ENCODE peak calls at places on chromosomes 4 and X, in six cellular contexts. One of them, this sample, is unnamed.

GRCh38 chrX:123424546-123424945 is 240.5 kb downstream of the GRIA3 start:
- DNase-seq in NCI-H1694 treated with DMSO at 0.1 percent for 48 hours: no peak
- DNase-seq in lung: no peak
- DNase-seq in keratinocyte: no peak
- DNase-seq in activated CD4-positive, alpha-beta T cell treated with anti-CD3 and anti-CD28 coated beads, Interleukin-2, amount 50 U/mL, for 4 hours: no peak
- DNase-seq in GM19239: no peak
- DNase-seq in this sample: peak

GRCh38 chr4:126627255-126627654 is 1005.5 kb upstream of the INTU start:
- DNase-seq in NCI-H1694 treated with DMSO at 0.1 percent for 48 hours: peak
- DNase-seq in lung: no peak
- DNase-seq in keratinocyte: no peak
- DNase-seq in activated CD4-positive, alpha-beta T cell treated with anti-CD3 and anti-CD28 coated beads, Interleukin-2, amount 50 U/mL, for 4 hours: no peak
- DNase-seq in GM19239: no peak
- DNase-seq in this sample: peak

GRCh38 chrX:40746536-40746935 is 11.2 kb upstream of the MED14 start:
- DNase-seq in NCI-H1694 treated with DMSO at 0.1 percent for 48 hours: peak
- DNase-seq in lung: no peak
- DNase-seq in keratinocyte: no peak
- DNase-seq in activated CD4-positive, alpha-beta T cell treated with anti-CD3 and anti-CD28 coated beads, Interleukin-2, amount 50 U/mL, for 4 hours: no peak
- DNase-seq in GM19239: no peak
- DNase-seq in this sample: no peak

GRCh38 chrX:11929476-11929875 is 171.4 kb downstream of the MSL3 start:
- DNase-seq in NCI-H1694 treated with DMSO at 0.1 percent for 48 hours: no peak
- DNase-seq in lung: no peak
- DNase-seq in keratinocyte: no peak
- DNase-seq in activated CD4-positive, alpha-beta T cell treated with anti-CD3 and anti-CD28 coated beads, Interleukin-2, amount 50 U/mL, for 4 hours: no peak
- DNase-seq in GM19239: no peak
- DNase-seq in this sample: no peak

GRCh38 chrX:107827852-107828251 is 2.2 kb downstream of the MID2 start:
- DNase-seq in NCI-H1694 treated with DMSO at 0.1 percent for 48 hours: no peak
- DNase-seq in lung: no peak
- DNase-seq in keratinocyte: no peak
- DNase-seq in activated CD4-positive, alpha-beta T cell treated with anti-CD3 and anti-CD28 coated beads, Interleukin-2, amount 50 U/mL, for 4 hours: no peak
- DNase-seq in GM19239: no peak
- DNase-seq in this sample: no peak

GRCh38 chrX:1464282-1465131 is 11.8 kb upstream of the ASMTL start:
- DNase-seq in NCI-H1694 treated with DMSO at 0.1 percent for 48 hours: no peak
- DNase-seq in lung: peak
- DNase-seq in keratinocyte: no peak
- DNase-seq in activated CD4-positive, alpha-beta T cell treated with anti-CD3 and anti-CD28 coated beads, Interleukin-2, amount 50 U/mL, for 4 hours: no peak
- DNase-seq in GM19239: no peak
- DNase-seq in this sample: no peak

GRCh38 chr4:22019676-22020075 is 71.1 kb upstream of the KCNIP4 start:
- DNase-seq in NCI-H1694 treated with DMSO at 0.1 percent for 48 hours: no peak
- DNase-seq in lung: no peak
- DNase-seq in keratinocyte: no peak
- DNase-seq in activated CD4-positive, alpha-beta T cell treated with anti-CD3 and anti-CD28 coated beads, Interleukin-2, amount 50 U/mL, for 4 hours: no peak
- DNase-seq in GM19239: no peak
- DNase-seq in this sample: no peak

GRCh38 chr4:17811078-17811603 is 362 bp downstream of the NCAPG start:
- DNase-seq in NCI-H1694 treated with DMSO at 0.1 percent for 48 hours: no peak
- DNase-seq in lung: peak
- DNase-seq in keratinocyte: no peak
- DNase-seq in activated CD4-positive, alpha-beta T cell treated with anti-CD3 and anti-CD28 coated beads, Interleukin-2, amount 50 U/mL, for 4 hours: no peak
- DNase-seq in GM19239: no peak
- DNase-seq in this sample: no peak

GRCh38 chrX:53583571-53583970 is 102.9 kb downstream of the HUWE1 start:
- DNase-seq in NCI-H1694 treated with DMSO at 0.1 percent for 48 hours: no peak
- DNase-seq in lung: no peak
- DNase-seq in keratinocyte: no peak
- DNase-seq in activated CD4-positive, alpha-beta T cell treated with anti-CD3 and anti-CD28 coated beads, Interleukin-2, amount 50 U/mL, for 4 hours: no peak
- DNase-seq in GM19239: no peak
- DNase-seq in this sample: no peak

GRCh38 chr4:7960790-7961655 is 21.4 kb upstream of the AFAP1 start:
- DNase-seq in NCI-H1694 treated with DMSO at 0.1 percent for 48 hours: peak
- DNase-seq in lung: no peak
- DNase-seq in keratinocyte: no peak
- DNase-seq in activated CD4-positive, alpha-beta T cell treated with anti-CD3 and anti-CD28 coated beads, Interleukin-2, amount 50 U/mL, for 4 hours: peak
- DNase-seq in GM19239: no peak
- DNase-seq in this sample: peak

GRCh38 chr4:69656653-69657158 is 3.7 kb upstream of the UGT2A1 start:
- DNase-seq in NCI-H1694 treated with DMSO at 0.1 percent for 48 hours: no peak
- DNase-seq in lung: no peak
- DNase-seq in keratinocyte: no peak
- DNase-seq in activated CD4-positive, alpha-beta T cell treated with anti-CD3 and anti-CD28 coated beads, Interleukin-2, amount 50 U/mL, for 4 hours: no peak
- DNase-seq in GM19239: no peak
- DNase-seq in this sample: no peak

GRCh38 chr4:75849459-75849858 is 52.8 kb downstream of the PPEF2 start:
- DNase-seq in NCI-H1694 treated with DMSO at 0.1 percent for 48 hours: no peak
- DNase-seq in lung: no peak
- DNase-seq in keratinocyte: no peak
- DNase-seq in activated CD4-positive, alpha-beta T cell treated with anti-CD3 and anti-CD28 coated beads, Interleukin-2, amount 50 U/mL, for 4 hours: no peak
- DNase-seq in GM19239: no peak
- DNase-seq in this sample: no peak

GRCh38 chr4:166816901-166817300 is 417.4 kb downstream of the SPOCK3 start:
- DNase-seq in NCI-H1694 treated with DMSO at 0.1 percent for 48 hours: no peak
- DNase-seq in lung: no peak
- DNase-seq in keratinocyte: no peak
- DNase-seq in activated CD4-positive, alpha-beta T cell treated with anti-CD3 and anti-CD28 coated beads, Interleukin-2, amount 50 U/mL, for 4 hours: no peak
- DNase-seq in GM19239: no peak
- DNase-seq in this sample: no peak

GRCh38 chr4:119039779-119040178 is 95.9 kb upstream of the MYOZ2 start:
- DNase-seq in NCI-H1694 treated with DMSO at 0.1 percent for 48 hours: no peak
- DNase-seq in lung: no peak
- DNase-seq in keratinocyte: no peak
- DNase-seq in activated CD4-positive, alpha-beta T cell treated with anti-CD3 and anti-CD28 coated beads, Interleukin-2, amount 50 U/mL, for 4 hours: no peak
- DNase-seq in GM19239: no peak
- DNase-seq in this sample: peak

GRCh38 chr4:38069271-38069760 is 109.1 kb downstream of the PTTG2 start:
- DNase-seq in NCI-H1694 treated with DMSO at 0.1 percent for 48 hours: no peak
- DNase-seq in lung: peak
- DNase-seq in keratinocyte: peak
- DNase-seq in activated CD4-positive, alpha-beta T cell treated with anti-CD3 and anti-CD28 coated beads, Interleukin-2, amount 50 U/mL, for 4 hours: peak
- DNase-seq in GM19239: no peak
- DNase-seq in this sample: peak

GRCh38 chr4:121758896-121759568 is 5.9 kb downstream of the SMIM43 start:
- DNase-seq in NCI-H1694 treated with DMSO at 0.1 percent for 48 hours: no peak
- DNase-seq in lung: no peak
- DNase-seq in keratinocyte: no peak
- DNase-seq in activated CD4-positive, alpha-beta T cell treated with anti-CD3 and anti-CD28 coated beads, Interleukin-2, amount 50 U/mL, for 4 hours: no peak
- DNase-seq in GM19239: no peak
- DNase-seq in this sample: no peak

GRCh38 chr4:124711469-124712416 is 789 bp downstream of the ANKRD50 start:
- DNase-seq in NCI-H1694 treated with DMSO at 0.1 percent for 48 hours: peak
- DNase-seq in lung: peak
- DNase-seq in keratinocyte: no peak
- DNase-seq in activated CD4-positive, alpha-beta T cell treated with anti-CD3 and anti-CD28 coated beads, Interleukin-2, amount 50 U/mL, for 4 hours: no peak
- DNase-seq in GM19239: peak
- DNase-seq in this sample: peak

GRCh38 chr4:140947507-140947906 is 185.8 kb downstream of the RNF150 start:
- DNase-seq in NCI-H1694 treated with DMSO at 0.1 percent for 48 hours: no peak
- DNase-seq in lung: no peak
- DNase-seq in keratinocyte: no peak
- DNase-seq in activated CD4-positive, alpha-beta T cell treated with anti-CD3 and anti-CD28 coated beads, Interleukin-2, amount 50 U/mL, for 4 hours: no peak
- DNase-seq in GM19239: no peak
- DNase-seq in this sample: peak

GRCh38 chrX:372856-373640 is 13.7 kb downstream of the PPP2R3B start:
- DNase-seq in NCI-H1694 treated with DMSO at 0.1 percent for 48 hours: no peak
- DNase-seq in lung: no peak
- DNase-seq in keratinocyte: no peak
- DNase-seq in activated CD4-positive, alpha-beta T cell treated with anti-CD3 and anti-CD28 coated beads, Interleukin-2, amount 50 U/mL, for 4 hours: no peak
- DNase-seq in GM19239: no peak
- DNase-seq in this sample: no peak

GRCh38 chr4:41881931-41882621 is 53.2 kb upstream of the TMEM33 start:
- DNase-seq in NCI-H1694 treated with DMSO at 0.1 percent for 48 hours: no peak
- DNase-seq in lung: no peak
- DNase-seq in keratinocyte: no peak
- DNase-seq in activated CD4-positive, alpha-beta T cell treated with anti-CD3 and anti-CD28 coated beads, Interleukin-2, amount 50 U/mL, for 4 hours: no peak
- DNase-seq in GM19239: no peak
- DNase-seq in this sample: peak

GRCh38 chrX:117744958-117745357 is 371.7 kb downstream of the KLHL13 start:
- DNase-seq in NCI-H1694 treated with DMSO at 0.1 percent for 48 hours: no peak
- DNase-seq in lung: no peak
- DNase-seq in keratinocyte: no peak
- DNase-seq in activated CD4-positive, alpha-beta T cell treated with anti-CD3 and anti-CD28 coated beads, Interleukin-2, amount 50 U/mL, for 4 hours: no peak
- DNase-seq in GM19239: no peak
- DNase-seq in this sample: no peak

GRCh38 chr4:37008199-37008598 is 236.3 kb upstream of the NWD2 start:
- DNase-seq in NCI-H1694 treated with DMSO at 0.1 percent for 48 hours: no peak
- DNase-seq in lung: no peak
- DNase-seq in keratinocyte: no peak
- DNase-seq in activated CD4-positive, alpha-beta T cell treated with anti-CD3 and anti-CD28 coated beads, Interleukin-2, amount 50 U/mL, for 4 hours: no peak
- DNase-seq in GM19239: no peak
- DNase-seq in this sample: peak

GRCh38 chrX:25049347-25049746 is 33.6 kb upstream of the ARX start:
- DNase-seq in NCI-H1694 treated with DMSO at 0.1 percent for 48 hours: no peak
- DNase-seq in lung: no peak
- DNase-seq in keratinocyte: no peak
- DNase-seq in activated CD4-positive, alpha-beta T cell treated with anti-CD3 and anti-CD28 coated beads, Interleukin-2, amount 50 U/mL, for 4 hours: no peak
- DNase-seq in GM19239: no peak
- DNase-seq in this sample: no peak

GRCh38 chrX:39813631-39814246 is 284.0 kb downstream of the BCOR start:
- DNase-seq in NCI-H1694 treated with DMSO at 0.1 percent for 48 hours: peak
- DNase-seq in lung: no peak
- DNase-seq in keratinocyte: no peak
- DNase-seq in activated CD4-positive, alpha-beta T cell treated with anti-CD3 and anti-CD28 coated beads, Interleukin-2, amount 50 U/mL, for 4 hours: no peak
- DNase-seq in GM19239: no peak
- DNase-seq in this sample: peak

GRCh38 chrX:47366051-47366722 is 4.2 kb upstream of the ZNF157 start:
- DNase-seq in NCI-H1694 treated with DMSO at 0.1 percent for 48 hours: peak
- DNase-seq in lung: peak
- DNase-seq in keratinocyte: no peak
- DNase-seq in activated CD4-positive, alpha-beta T cell treated with anti-CD3 and anti-CD28 coated beads, Interleukin-2, amount 50 U/mL, for 4 hours: peak
- DNase-seq in GM19239: peak
- DNase-seq in this sample: peak

GRCh38 chr4:150278206-150278605 is 200.0 kb downstream of the DCLK2 start:
- DNase-seq in NCI-H1694 treated with DMSO at 0.1 percent for 48 hours: no peak
- DNase-seq in lung: no peak
- DNase-seq in keratinocyte: no peak
- DNase-seq in activated CD4-positive, alpha-beta T cell treated with anti-CD3 and anti-CD28 coated beads, Interleukin-2, amount 50 U/mL, for 4 hours: no peak
- DNase-seq in GM19239: no peak
- DNase-seq in this sample: no peak

GRCh38 chrX:77597511-77597910 is 150.3 kb downstream of the FGF16 start:
- DNase-seq in NCI-H1694 treated with DMSO at 0.1 percent for 48 hours: no peak
- DNase-seq in lung: no peak
- DNase-seq in keratinocyte: no peak
- DNase-seq in activated CD4-positive, alpha-beta T cell treated with anti-CD3 and anti-CD28 coated beads, Interleukin-2, amount 50 U/mL, for 4 hours: no peak
- DNase-seq in GM19239: no peak
- DNase-seq in this sample: no peak

This sample was measured in A549.